ENCODE peak calls at places on chromosomes 13 and 19, in four cellular contexts. One of them, this sample, is unnamed. For H3K9me3 and H3K4me1, the result is how much of the 10 kb centered on the place peaks cover.

GRCh38 chr13:67844544-67844943 is 614.4 kb upstream of the PCDH9 start:
- DNase-seq in heart right ventricle: no peak
- DNase-seq in transverse colon: no peak
- DNase-seq in IMR-90: no peak
- DNase-seq in this sample: no peak

GRCh38 chr13:110116072-110116487 is 190.9 kb downstream of the COL4A1 start:
- DNase-seq in IMR-90: peak
- DNase-seq in heart right ventricle: peak
- DNase-seq in transverse colon: peak
- DNase-seq in this sample: peak

GRCh38 chr13:78816592-78816991 is 157.6 kb upstream of the OBI1 start:
- DNase-seq in transverse colon: no peak
- DNase-seq in heart right ventricle: no peak
- DNase-seq in IMR-90: no peak
- DNase-seq in this sample: no peak

GRCh38 chr13:98105929-98106336 is 37.0 kb upstream of the FARP1 start:
- DNase-seq in IMR-90: peak
- DNase-seq in heart right ventricle: peak
- DNase-seq in transverse colon: no peak
- DNase-seq in this sample: peak

GRCh38 chr13:76798037-76798436 is 88.2 kb downstream of the KCTD12 start:
- DNase-seq in heart right ventricle: no peak
- DNase-seq in transverse colon: no peak
- DNase-seq in IMR-90: no peak
- DNase-seq in this sample: no peak

GRCh38 chr19:55546822-55547614 is 1.7 kb upstream of the SBK3 start:
- DNase-seq in transverse colon: peak
- DNase-seq in IMR-90: peak
- DNase-seq in heart right ventricle: peak
- DNase-seq in this sample: peak

GRCh38 chr13:67117010-67117550 is 113.1 kb downstream of the PCDH9 start:
- DNase-seq in transverse colon: no peak
- DNase-seq in IMR-90: no peak
- DNase-seq in heart right ventricle: no peak
- DNase-seq in this sample: no peak

GRCh38 chr13:66195238-66195637 is 1034.9 kb downstream of the PCDH9 start:
- DNase-seq in heart right ventricle: no peak
- DNase-seq in IMR-90: no peak
- DNase-seq in transverse colon: no peak
- DNase-seq in this sample: no peak

GRCh38 chr19:13646758-13647157 is 117.6 kb upstream of the MRI1 start:
- DNase-seq in transverse colon: no peak
- DNase-seq in heart right ventricle: no peak
- DNase-seq in IMR-90: no peak
- DNase-seq in this sample: no peak

GRCh38 chr13:109933476-109933875 is 147.1 kb upstream of the IRS2 start:
- DNase-seq in IMR-90: no peak
- DNase-seq in heart right ventricle: no peak
- DNase-seq in transverse colon: no peak
- DNase-seq in this sample: no peak

GRCh38 chr13:41645313-41645712 is 188.0 kb downstream of the RGCC start:
- DNase-seq in transverse colon: no peak
- DNase-seq in heart right ventricle: no peak
- DNase-seq in IMR-90: peak
- DNase-seq in this sample: peak

GRCh38 chr19:13902993-13903555 is 2.8 kb downstream of the BRME1 start:
- DNase-seq in IMR-90: no peak
- DNase-seq in transverse colon: no peak
- DNase-seq in heart right ventricle: no peak
- DNase-seq in this sample: peak

GRCh38 chr19:34962281-34962944 is 1.6 kb downstream of the ZNF792 start:
- DNase-seq in heart right ventricle: no peak
- DNase-seq in IMR-90: peak
- DNase-seq in transverse colon: no peak
- DNase-seq in this sample: peak

GRCh38 chr13:48531416-48532145 is 1.3 kb downstream of the RCBTB2 start:
- DNase-seq in IMR-90: no peak
- DNase-seq in heart right ventricle: no peak
- DNase-seq in transverse colon: no peak
- DNase-seq in this sample: no peak

GRCh38 chr19:3708207-3708931 is at the start of gene TJP3:
- DNase-seq in transverse colon: peak
- DNase-seq in IMR-90: peak
- DNase-seq in heart right ventricle: peak
- DNase-seq in this sample: no peak

GRCh38 chr19:41219924-41220567 is 1.0 kb downstream of the AXL start:
- DNase-seq in heart right ventricle: peak
- DNase-seq in IMR-90: peak
- DNase-seq in transverse colon: peak
- DNase-seq in this sample: no peak

GRCh38 chr19:38718747-38719543 is 25.3 kb downstream of the CAPN12 start:
- DNase-seq in IMR-90: no peak
- DNase-seq in transverse colon: no peak
- DNase-seq in heart right ventricle: peak
- DNase-seq in this sample: no peak

GRCh38 chr13:29704648-29705047 is 109.2 kb upstream of the SLC7A1 start:
- DNase-seq in transverse colon: no peak
- DNase-seq in heart right ventricle: peak
- DNase-seq in IMR-90: no peak
- DNase-seq in this sample: no peak

GRCh38 chr13:97295279-97296182 is 73.4 kb downstream of the MBNL2 start:
- DNase-seq in transverse colon: no peak
- DNase-seq in IMR-90: peak
- DNase-seq in heart right ventricle: no peak
- DNase-seq in this sample: peak

GRCh38 chr13:98033277-98034247 is 80.1 kb downstream of the IPO5 start:
- DNase-seq in transverse colon: no peak
- DNase-seq in IMR-90: peak
- DNase-seq in heart right ventricle: no peak
- DNase-seq in this sample: peak

GRCh38 chr13:19927117-19927734 is 31.3 kb upstream of the ZMYM2 start:
- DNase-seq in transverse colon: no peak
- DNase-seq in heart right ventricle: no peak
- DNase-seq in IMR-90: peak
- DNase-seq in this sample: peak

GRCh38 chr19:48415869-48416268 is 22.4 kb downstream of the GRIN2D start:
- DNase-seq in heart right ventricle: no peak
- DNase-seq in IMR-90: no peak
- DNase-seq in transverse colon: no peak
- DNase-seq in this sample: no peak

GRCh38 chr19:33496496-33496895 is 25.1 kb downstream of the PEPD start:
- DNase-seq in IMR-90: no peak
- DNase-seq in heart right ventricle: no peak
- DNase-seq in transverse colon: no peak
- DNase-seq in this sample: no peak

GRCh38 chr13:114004416-114005205 is 30.7 kb upstream of the C13orf46 start:
- DNase-seq in heart right ventricle: no peak
- DNase-seq in transverse colon: no peak
- DNase-seq in IMR-90: peak
- DNase-seq in this sample: peak

GRCh38 chr13:33692531-33692930 is 125.4 kb upstream of the RFC3 start:
- DNase-seq in transverse colon: no peak
- DNase-seq in heart right ventricle: no peak
- DNase-seq in IMR-90: no peak
- DNase-seq in this sample: no peak

GRCh38 chr13:91277013-91277676 is 70.3 kb upstream of the MIR17HG start:
- DNase-seq in transverse colon: no peak
- DNase-seq in IMR-90: no peak
- DNase-seq in heart right ventricle: no peak
- DNase-seq in this sample: no peak

GRCh38 chr19:27793128-27793643 is 1419.8 kb downstream of the UQCRFS1 start:
- DNase-seq in heart right ventricle: peak
- DNase-seq in IMR-90: peak
- DNase-seq in transverse colon: peak
- DNase-seq in this sample: peak

GRCh38 chr13:67390462-67391093 is 160.4 kb upstream of the PCDH9 start:
- DNase-seq in IMR-90: peak
- DNase-seq in transverse colon: no peak
- DNase-seq in heart right ventricle: no peak
- DNase-seq in this sample: no peak

GRCh38 chr13:32048816-32049215 is 17.2 kb downstream of the FRY start:
- DNase-seq in heart right ventricle: no peak
- DNase-seq in transverse colon: no peak
- DNase-seq in IMR-90: no peak
- DNase-seq in this sample: peak

DNA sequence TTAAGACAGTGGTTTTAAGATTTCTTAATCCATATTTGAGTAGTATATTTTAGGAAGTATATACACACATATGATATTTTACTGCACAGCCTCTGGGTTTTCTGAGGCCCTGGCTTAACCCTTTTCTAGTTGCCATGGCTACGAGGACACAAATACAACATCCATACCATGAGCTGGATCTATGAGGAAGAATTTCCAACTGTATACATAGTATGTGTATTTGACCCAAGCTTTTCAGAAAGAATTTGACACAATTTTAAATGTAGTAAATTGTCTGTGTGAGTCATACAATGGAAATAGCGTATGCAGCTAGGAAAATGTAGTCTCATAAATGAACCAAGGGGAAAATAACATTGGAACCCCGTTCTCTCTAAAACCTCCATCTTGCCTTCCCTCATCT is 172.2 kb downstream of the LACC1 start:
- DNase-seq in IMR-90: peak
- DNase-seq in transverse colon: no peak
- DNase-seq in heart right ventricle: no peak
- DNase-seq in this sample: no peak
- H3K9me3 ChIP-seq in IMR-90: under half
- H3K9me3 ChIP-seq in transverse colon: under half
- H3K9me3 ChIP-seq in heart right ventricle: under half
- H3K9me3 ChIP-seq in this sample: under half

GRCh38 chr19:11291991-11292390 is 4.0 kb upstream of the TSPAN16 start:
- DNase-seq in IMR-90: no peak
- DNase-seq in transverse colon: no peak
- DNase-seq in heart right ventricle: no peak
- DNase-seq in this sample: no peak

GRCh38 chr19:11291415-11291814 is 4.5 kb upstream of the TSPAN16 start:
- DNase-seq in IMR-90: no peak
- DNase-seq in transverse colon: no peak
- DNase-seq in heart right ventricle: no peak
- DNase-seq in this sample: no peak

GRCh38 chr19:11295665-11296245 is at the start of gene TSPAN16:
- DNase-seq in heart right ventricle: no peak
- DNase-seq in IMR-90: no peak
- DNase-seq in transverse colon: no peak
- DNase-seq in this sample: no peak

GRCh38 chr19:11295180-11295579 is 780 bp upstream of the TSPAN16 start:
- DNase-seq in IMR-90: no peak
- DNase-seq in transverse colon: no peak
- DNase-seq in heart right ventricle: no peak
- DNase-seq in this sample: no peak

DNA sequence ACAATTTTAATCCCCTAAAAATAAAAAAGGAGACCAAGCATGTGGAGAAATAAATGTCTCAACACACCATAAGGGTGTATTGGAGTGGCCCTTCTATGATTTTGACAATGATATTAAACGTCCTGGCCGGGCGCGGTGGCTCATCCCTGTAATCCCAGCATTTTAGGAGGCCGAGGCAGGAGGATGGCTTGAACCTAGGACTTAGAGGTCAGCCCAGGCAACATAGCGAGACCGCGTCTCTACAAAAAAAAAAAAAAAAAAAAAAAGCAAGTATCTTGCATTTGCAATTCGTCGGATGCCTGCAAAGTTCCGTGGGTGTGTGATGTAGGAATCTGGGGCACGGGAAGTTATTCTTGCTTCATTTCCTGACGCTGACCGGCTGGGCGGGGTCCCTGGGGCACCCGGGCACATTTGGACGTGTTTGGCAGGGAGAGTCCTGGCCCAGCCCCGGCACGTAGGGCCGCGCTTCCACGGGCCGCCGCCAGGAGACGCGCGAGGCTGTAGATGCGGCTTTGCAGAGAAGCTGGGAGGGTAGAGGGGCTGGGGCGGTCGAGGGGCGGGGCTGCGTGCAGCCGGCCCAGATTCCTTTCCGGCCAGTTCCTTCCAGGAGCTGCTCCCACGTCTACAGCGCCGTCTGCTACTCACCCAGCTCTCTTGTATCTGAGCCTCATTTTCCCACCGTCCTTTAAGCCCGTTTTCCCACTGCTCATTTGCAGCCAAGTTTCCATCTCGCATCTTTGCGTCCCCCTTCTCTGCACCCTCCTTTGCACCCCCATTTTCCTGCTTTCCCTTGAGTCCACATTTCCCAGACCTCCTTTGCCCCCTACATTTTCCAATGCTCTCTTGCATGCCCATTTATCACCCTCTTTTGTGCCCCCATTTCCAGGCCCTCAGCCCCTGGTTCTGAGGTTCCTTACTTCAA is 2.2 kb upstream of the TSPAN16 start:
- DNase-seq in transverse colon: peak
- DNase-seq in heart right ventricle: peak
- DNase-seq in IMR-90: peak
- DNase-seq in this sample: peak
- H3K4me1 ChIP-seq in transverse colon: under half
- H3K4me1 ChIP-seq in heart right ventricle: under half
- H3K4me1 ChIP-seq in IMR-90: under half
- H3K4me1 ChIP-seq in this sample: under half

DNA sequence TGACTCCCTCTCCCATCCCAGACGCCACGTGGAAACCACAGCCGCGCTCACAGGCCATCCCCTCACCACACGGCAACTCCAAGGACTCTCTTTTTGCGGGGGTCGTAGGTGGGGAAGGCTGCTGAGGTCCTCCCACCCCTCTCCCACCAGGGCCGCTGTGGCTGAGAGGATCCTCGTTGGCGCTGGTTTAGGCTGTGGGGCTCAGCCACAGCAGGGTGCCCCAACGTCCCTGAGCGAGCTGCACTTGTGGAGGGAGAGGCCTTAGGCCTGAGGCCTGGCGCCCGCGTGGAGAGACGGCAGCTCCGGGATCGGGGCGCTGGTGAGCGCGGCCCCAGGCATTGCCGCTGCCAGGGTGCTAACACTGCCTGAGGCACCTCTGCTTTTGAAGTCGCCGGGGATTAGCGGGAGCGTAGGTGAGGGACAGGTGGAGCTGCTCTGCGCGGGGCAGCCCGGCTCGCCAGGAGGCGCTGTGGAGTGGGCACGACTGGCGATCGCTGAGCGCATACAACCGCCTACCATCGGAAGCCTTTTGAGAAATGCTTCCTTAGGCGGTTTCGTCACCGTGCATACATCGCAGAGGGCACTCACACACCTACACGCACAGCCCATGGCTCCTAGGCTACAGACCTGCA is 9.0 kb downstream of the ZSCAN1 start:
- DNase-seq in transverse colon: no peak
- DNase-seq in IMR-90: no peak
- DNase-seq in heart right ventricle: no peak
- DNase-seq in this sample: no peak
- TF ChIP-seq CTCF in transverse colon: no peak
- TF ChIP-seq CTCF in IMR-90: no peak
- TF ChIP-seq CTCF in heart right ventricle: no peak
- TF ChIP-seq CTCF in this sample: no peak

GRCh38 chr19:21352830-21353229 is 6.0 kb upstream of the ZNF738 start:
- DNase-seq in transverse colon: no peak
- DNase-seq in IMR-90: no peak
- DNase-seq in heart right ventricle: no peak
- DNase-seq in this sample: no peak
- H3K9me3 ChIP-seq in transverse colon: under half
- H3K9me3 ChIP-seq in IMR-90: under half
- H3K9me3 ChIP-seq in heart right ventricle: under half
- H3K9me3 ChIP-seq in this sample: under half

GRCh38 chr13:84297246-84297645 is 415.0 kb upstream of the SLITRK1 start:
- DNase-seq in IMR-90: peak
- DNase-seq in transverse colon: no peak
- DNase-seq in heart right ventricle: no peak
- DNase-seq in this sample: no peak

GRCh38 chr13:84296386-84296785 is 414.1 kb upstream of the SLITRK1 start:
- DNase-seq in heart right ventricle: no peak
- DNase-seq in transverse colon: no peak
- DNase-seq in IMR-90: no peak
- DNase-seq in this sample: no peak
- H3K4me1 ChIP-seq in heart right ventricle: under half
- H3K4me1 ChIP-seq in transverse colon: under half
- H3K4me1 ChIP-seq in IMR-90: under half
- H3K4me1 ChIP-seq in this sample: under half

This sample was measured in endothelial cell of umbilical vein.